ENCODE peak calls at places on chromosome 6, in nine cellular contexts. I, D, C, X, T, M, Y, J and O are unnamed samples.
A peak's percentile ranks its signal among the peaks of the same experiment; 100 is the strongest.

GRCh38 chr6:119205911-119206617 is 127.6 kb upstream of the FAM184A start:
- DNase-seq in D (no peak), C (no peak), T (no peak), I (no peak), M (no peak), J (no peak), Y (no peak), X (no peak), O (no peak)

GRCh38 chr6:144647971-144648651 is 363.0 kb downstream of the UTRN start:
- DNase-seq in J (no peak), I (no peak), M (no peak), D (peak; percentile 11), Y (no peak), X (no peak), T (no peak), C (no peak), O (no peak)

GRCh38 chr6:33746036-33746600 is 587 bp downstream of the IP6K3 start:
- DNase-seq in D (peak; percentile 72), Y (peak; percentile 58), M (no peak), T (no peak), I (no peak), C (no peak), X (peak; percentile 48), J (peak; percentile 57), O (peak; percentile 91)

GRCh38 chr6:6995328-6995727 is 112.4 kb upstream of the RREB1 start:
- DNase-seq in D (no peak), J (no peak), Y (no peak), C (no peak), M (no peak), X (no peak), I (no peak), T (no peak), O (no peak)

GRCh38 chr6:125058562-125058961 is 95.0 kb upstream of the TPD52L1 start:
- DNase-seq in C (no peak), D (no peak), I (no peak), M (peak; percentile 13), J (no peak), X (no peak), Y (no peak), T (no peak), O (no peak)

GRCh38 chr6:81909981-81910910 is 157.8 kb upstream of the TENT5A start:
- DNase-seq in X (no peak), T (no peak), M (peak; percentile 63), J (no peak), D (peak; percentile 28), C (no peak), I (no peak), Y (no peak), O (no peak)

GRCh38 chr6:27871919-27872633 is 40.1 kb downstream of the OR2B2 start:
- DNase-seq in I (peak; percentile 79), D (peak; percentile 96), M (peak; percentile 7), T (peak; percentile 30), J (peak; percentile 88), C (peak; percentile 89), X (no peak), Y (peak; percentile 84), O (peak; percentile 91)

GRCh38 chr6:143457563-143458359 is 7.2 kb downstream of the PEX3 start:
- DNase-seq in D (peak; percentile 67), X (no peak), C (no peak), M (no peak), Y (no peak), J (no peak), I (peak; percentile 18), T (no peak), O (no peak)

GRCh38 chr6:43302126-43302525 is 4.1 kb downstream of the SLC22A7 start:
- DNase-seq in M (no peak), T (no peak), Y (no peak), J (no peak), D (no peak), X (no peak), I (no peak), C (no peak), O (peak; percentile 83)

GRCh38 chr6:22807818-22808217 is 238.5 kb downstream of the HDGFL1 start:
- DNase-seq in T (no peak), M (no peak), C (no peak), I (no peak), D (no peak), X (peak; percentile 19), J (no peak), Y (no peak), O (no peak)

GRCh38 chr6:105113422-105113821 is 66.4 kb downstream of the POPDC3 start:
- DNase-seq in X (no peak), D (no peak), J (no peak), I (no peak), M (no peak), Y (no peak), C (no peak), T (no peak), O (no peak)

GRCh38 chr6:158285321-158285960 is 26.8 kb upstream of the TULP4 start:
- DNase-seq in T (no peak), M (peak; percentile 92), Y (no peak), J (peak; percentile 31), I (no peak), X (no peak), D (no peak), C (no peak), O (no peak)

GRCh38 chr6:30656513-30656912 is 9.6 kb downstream of the C6orf136 start:
- DNase-seq in T (no peak), D (no peak), J (no peak), I (no peak), M (no peak), C (no peak), X (no peak), Y (no peak), O (no peak)

GRCh38 chr6:39466664-39467063 is 144.2 kb upstream of the KCNK16 start:
- DNase-seq in X (peak; percentile 25), I (no peak), Y (peak; percentile 67), D (no peak), T (no peak), C (no peak), J (no peak), M (no peak), O (no peak)

GRCh38 chr6:82006027-82006738 is 241.4 kb downstream of the IBTK start:
- DNase-seq in J (peak; percentile 44), X (peak; percentile 50), D (peak; percentile 73), I (peak; percentile 20), C (no peak), Y (peak; percentile 9), T (no peak), M (peak; percentile 22), O (no peak)

GRCh38 chr6:157325069-157325805 is 1.9 kb upstream of the TMEM242 start:
- DNase-seq in C (no peak), M (no peak), X (no peak), I (no peak), T (no peak), J (no peak), D (peak; percentile 68), Y (no peak), O (no peak)

GRCh38 chr6:117906905-117907599 is at the start of gene SLC35F1:
- DNase-seq in I (no peak), X (peak; percentile 56), T (peak; percentile 13), D (peak; percentile 9), J (peak; percentile 89), Y (no peak), C (peak; percentile 71), M (peak; percentile 36), O (peak; percentile 85)

GRCh38 chr6:30037182-30037788 is 23.8 kb upstream of the POLR1H start:
- DNase-seq in I (no peak), X (peak; percentile 19), M (peak; percentile 13), J (peak; percentile 30), T (no peak), C (peak; percentile 29), Y (no peak), D (peak; percentile 52), O (no peak)

GRCh38 chr6:36955671-36956070 is 1.1 kb downstream of the PI16 start:
- DNase-seq in T (no peak), C (no peak), M (no peak), X (no peak), I (no peak), D (no peak), J (no peak), Y (no peak), O (no peak)

GRCh38 chr6:158002951-158003853 is 21.5 kb downstream of the SYNJ2 start:
- DNase-seq in C (no peak), Y (peak; percentile 38), I (peak; percentile 74), T (peak; percentile 71), D (peak; percentile 71), M (no peak), X (no peak), J (peak; percentile 50), O (peak; percentile 92)

GRCh38 chr6:113672691-113673149 is 184.4 kb upstream of the MARCKS start:
- DNase-seq in I (no peak), T (peak; percentile 59), X (peak; percentile 12), M (peak; percentile 46), C (no peak), J (peak; percentile 20), Y (no peak), D (no peak), O (no peak)

GRCh38 chr6:81938014-81938761 is 185.7 kb upstream of the TENT5A start:
- DNase-seq in M (no peak), Y (no peak), C (no peak), T (no peak), J (no peak), I (peak; percentile 89), D (peak; percentile 98), X (peak; percentile 17), O (no peak)